ENCODE peak calls at places on chromosome 7, in nine cellular contexts. T, J, Z, K, R, M, A, F and C are unnamed samples. For H3K4me1, the result is how much of the 10 kb centered on the place peaks cover.

GRCh38 chr7:13197501-13197900 is 510.1 kb downstream of the ARL4A start:
- DNase-seq in F (no peak), R (no peak), T (no peak), M (peak), A (no peak), K (no peak), Z (no peak), J (peak), C (no peak)

GRCh38 chr7:51079494-51079893 is 237.1 kb downstream of the COBL start:
- DNase-seq in F (no peak), T (no peak), R (no peak), Z (no peak), M (no peak), J (no peak), A (no peak), K (no peak), C (no peak)

GRCh38 chr7:21922605-21923004 is 23.1 kb downstream of the CDCA7L start:
- DNase-seq in R (no peak), T (no peak), Z (no peak), K (no peak), J (no peak), A (no peak), M (no peak), F (no peak), C (no peak)

GRCh38 chr7:80869821-80870751 is 48.8 kb downstream of the SEMA3C start:
- DNase-seq in T (no peak), K (no peak), Z (no peak), F (no peak), R (no peak), J (no peak), A (no peak), M (no peak), C (no peak)

GRCh38 chr7:141915565-141915964 is 634 bp upstream of the OR9A4 start:
- DNase-seq in K (no peak), A (no peak), F (no peak), R (no peak), J (no peak), T (no peak), Z (no peak), M (no peak), C (no peak)

GRCh38 chr7:76998263-76998666 is 33.9 kb downstream of the SPDYE17 start:
- DNase-seq in F (no peak), K (no peak), R (no peak), M (no peak), Z (peak), J (no peak), T (no peak), A (no peak), C (no peak)

GRCh38 chr7:119472398-119473038 is 800.5 kb upstream of the KCND2 start:
- DNase-seq in M (no peak), Z (no peak), J (no peak), K (no peak), R (no peak), A (no peak), F (no peak), T (no peak), C (no peak)

GRCh38 chr7:30519122-30519521 is 14.5 kb upstream of the GGCT start:
- DNase-seq in F (no peak), J (no peak), K (no peak), A (no peak), R (no peak), Z (no peak), M (no peak), T (no peak), C (no peak)

GRCh38 chr7:130009848-130010688 is 41.1 kb downstream of the ZC3HC1 start:
- DNase-seq in K (no peak), F (peak), R (no peak), T (no peak), J (peak), A (peak), Z (no peak), M (peak), C (no peak)

GRCh38 chr7:12030116-12030515 is 181.0 kb upstream of the TMEM106B start:
- DNase-seq in Z (no peak), K (no peak), M (no peak), A (no peak), T (no peak), J (peak), F (no peak), R (no peak), C (no peak)

GRCh38 chr7:139620676-139621344 is 97.3 kb downstream of the CLEC2L start:
- DNase-seq in M (peak), R (peak), K (no peak), T (peak), J (peak), Z (no peak), A (peak), F (no peak), C (peak)

GRCh38 chr7:96977445-96977844 is 27.9 kb upstream of the DLX6 start:
- DNase-seq in M (no peak), J (no peak), Z (no peak), T (no peak), R (no peak), F (no peak), K (no peak), A (no peak), C (no peak)

GRCh38 chr7:24531255-24531654 is 42.0 kb upstream of the PALS2 start:
- DNase-seq in M (no peak), Z (no peak), K (no peak), J (no peak), F (no peak), R (no peak), T (no peak), A (no peak), C (no peak)

GRCh38 chr7:79837915-79838314 is 296.7 kb upstream of the GNAI1 start:
- DNase-seq in A (no peak), M (peak), R (no peak), K (no peak), T (no peak), Z (no peak), J (peak), F (no peak), C (no peak)

GRCh38 chr7:102264367-102264891 is 22.2 kb upstream of the SH2B2 start:
- DNase-seq in F (no peak), R (no peak), A (no peak), M (peak), Z (no peak), T (no peak), K (no peak), J (no peak), C (no peak)

GRCh38 chr7:113774182-113774807 is 144.5 kb downstream of the PPP1R3A start:
- DNase-seq in Z (no peak), J (peak), R (no peak), T (no peak), F (no peak), M (peak), K (no peak), A (no peak), C (no peak)

GRCh38 chr7:151248191-151249033 is at the start of gene SMARCD3:
- DNase-seq in Z (peak), R (no peak), T (peak), A (peak), F (peak), K (no peak), M (peak), J (peak), C (no peak)

GRCh38 chr7:125059861-125060456 is 130.3 kb upstream of the POT1 start:
- DNase-seq in Z (no peak), T (no peak), A (no peak), F (no peak), R (no peak), J (peak), M (peak), K (no peak), C (no peak)

GRCh38 chr7:16982640-16983103 is 100.9 kb upstream of the AGR3 start:
- DNase-seq in Z (no peak), A (no peak), K (no peak), J (peak), T (peak), F (no peak), R (no peak), M (peak), C (peak)

GRCh38 chr7:70589590-70589989 is 542.4 kb upstream of the GALNT17 start:
- DNase-seq in J (no peak), R (no peak), T (no peak), K (no peak), Z (no peak), M (no peak), A (no peak), F (no peak), C (no peak)

GRCh38 chr7:58087536-58088190 is 637.7 kb downstream of the ZNF716 start:
- DNase-seq in T (no peak), Z (no peak), J (no peak), R (no peak), K (peak), A (peak), M (no peak), F (peak), C (no peak)

GRCh38 chr7:130995252-130996081 is 261.5 kb upstream of the KLF14 start:
- DNase-seq in J (peak), K (no peak), A (no peak), M (no peak), F (no peak), R (no peak), Z (no peak), T (no peak), C (no peak)

GRCh38 chr7:149377386-149377785 is 83.5 kb downstream of the ZNF777 start:
- DNase-seq in A (no peak), K (no peak), R (no peak), F (no peak), J (no peak), Z (no peak), M (no peak), T (no peak), C (no peak)
- H3K4me1 ChIP-seq in A (under half), K (under half), R (under half), F (under half), J (under half), Z (under half), M (under half), T (under half), C (under half)

DNA sequence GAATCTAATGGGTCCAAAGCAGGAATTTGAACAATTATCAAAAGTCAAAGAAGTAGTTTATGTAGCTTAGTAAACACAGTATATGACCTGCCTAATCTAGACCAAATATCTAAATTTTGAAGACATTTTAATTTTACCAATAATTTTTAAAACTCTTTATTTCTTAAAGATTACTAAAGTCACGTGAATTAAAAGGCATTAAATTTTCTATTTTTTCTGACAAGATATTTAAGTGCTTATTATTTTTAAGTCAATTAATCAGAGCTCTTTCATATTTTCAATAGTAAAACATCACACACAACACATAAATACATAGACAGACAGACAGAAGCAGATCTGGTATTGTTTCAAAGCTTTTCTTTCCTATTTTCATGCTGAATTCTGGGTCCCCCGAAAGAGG is 89.5 kb downstream of the ZNF467 start:
- DNase-seq in T (no peak), J (no peak), M (no peak), F (no peak), R (no peak), A (no peak), K (no peak), Z (no peak), C (no peak)
- H3K4me1 ChIP-seq in T (under half), J (half or more), M (under half), F (under half), R (under half), A (under half), K (under half), Z (under half), C (under half)

DNA sequence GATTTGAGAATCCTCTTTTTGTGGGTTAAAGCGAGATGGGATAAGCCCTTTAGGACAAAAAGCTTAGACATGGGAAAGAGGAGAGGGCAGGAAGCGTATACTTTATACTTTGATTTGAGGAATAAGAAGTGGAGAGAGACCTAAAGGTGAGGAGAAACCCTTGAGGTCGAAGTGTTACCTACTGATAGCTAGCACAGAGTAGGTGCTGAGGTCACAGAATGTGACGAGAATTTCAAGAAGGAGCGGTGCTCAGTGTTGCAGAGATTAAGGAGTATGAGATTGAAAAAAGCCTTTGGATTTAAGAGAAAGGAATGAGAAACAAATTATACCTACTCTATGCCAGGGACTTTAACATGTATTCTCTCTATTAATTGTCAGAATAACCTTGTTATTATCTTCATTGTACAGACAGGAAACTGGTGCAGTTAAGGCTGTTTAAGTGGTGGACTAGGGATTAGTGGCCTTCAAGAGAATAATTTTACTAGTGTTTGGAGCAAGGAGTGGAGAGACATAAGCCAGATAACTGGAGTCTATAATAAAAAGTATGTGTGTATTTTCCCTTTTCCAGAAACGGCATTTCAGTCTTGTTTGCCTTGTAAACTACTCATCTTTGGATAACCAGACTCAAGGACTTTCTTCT is 8.8 kb downstream of the CAPZA2 start:
- DNase-seq in K (no peak), F (no peak), R (no peak), Z (no peak), A (no peak), M (no peak), T (no peak), J (no peak), C (no peak)
- H3K4me1 ChIP-seq in K (under half), F (half or more), R (under half), Z (under half), A (half or more), M (under half), T (half or more), J (under half), C (half or more)

GRCh38 chr7:103859699-103860098 is 129.8 kb downstream of the RELN start:
- DNase-seq in Z (no peak), M (no peak), R (no peak), A (no peak), T (no peak), K (no peak), F (no peak), J (no peak), C (no peak)
- H3K4me1 ChIP-seq in Z (under half), M (under half), R (under half), A (under half), T (under half), K (under half), F (under half), J (under half), C (under half)

GRCh38 chr7:2516194-2516555 is 3.4 kb upstream of the LFNG start:
- DNase-seq in R (no peak), F (no peak), Z (no peak), K (no peak), M (no peak), J (peak), A (no peak), T (no peak), C (no peak)

GRCh38 chr7:2513702-2514101 is 5.9 kb upstream of the LFNG start:
- DNase-seq in F (no peak), R (no peak), A (no peak), Z (no peak), K (no peak), J (no peak), T (no peak), M (no peak), C (no peak)

GRCh38 chr7:2517004-2517403 is 2.6 kb upstream of the LFNG start:
- DNase-seq in F (no peak), A (no peak), M (peak), T (no peak), Z (no peak), R (no peak), K (no peak), J (peak), C (no peak)

GRCh38 chr7:2514473-2515423 is 4.8 kb upstream of the LFNG start:
- DNase-seq in A (no peak), M (no peak), K (no peak), T (no peak), F (no peak), Z (no peak), R (no peak), J (no peak), C (no peak)

GRCh38 chr7:2515424-2516193 is 4.0 kb upstream of the LFNG start:
- DNase-seq in M (no peak), J (no peak), R (no peak), Z (no peak), T (no peak), A (no peak), K (no peak), F (no peak), C (no peak)
- H3K4me1 ChIP-seq in M (under half), J (under half), R (half or more), Z (under half), T (half or more), A (under half), K (under half), F (half or more), C (under half)

DNA sequence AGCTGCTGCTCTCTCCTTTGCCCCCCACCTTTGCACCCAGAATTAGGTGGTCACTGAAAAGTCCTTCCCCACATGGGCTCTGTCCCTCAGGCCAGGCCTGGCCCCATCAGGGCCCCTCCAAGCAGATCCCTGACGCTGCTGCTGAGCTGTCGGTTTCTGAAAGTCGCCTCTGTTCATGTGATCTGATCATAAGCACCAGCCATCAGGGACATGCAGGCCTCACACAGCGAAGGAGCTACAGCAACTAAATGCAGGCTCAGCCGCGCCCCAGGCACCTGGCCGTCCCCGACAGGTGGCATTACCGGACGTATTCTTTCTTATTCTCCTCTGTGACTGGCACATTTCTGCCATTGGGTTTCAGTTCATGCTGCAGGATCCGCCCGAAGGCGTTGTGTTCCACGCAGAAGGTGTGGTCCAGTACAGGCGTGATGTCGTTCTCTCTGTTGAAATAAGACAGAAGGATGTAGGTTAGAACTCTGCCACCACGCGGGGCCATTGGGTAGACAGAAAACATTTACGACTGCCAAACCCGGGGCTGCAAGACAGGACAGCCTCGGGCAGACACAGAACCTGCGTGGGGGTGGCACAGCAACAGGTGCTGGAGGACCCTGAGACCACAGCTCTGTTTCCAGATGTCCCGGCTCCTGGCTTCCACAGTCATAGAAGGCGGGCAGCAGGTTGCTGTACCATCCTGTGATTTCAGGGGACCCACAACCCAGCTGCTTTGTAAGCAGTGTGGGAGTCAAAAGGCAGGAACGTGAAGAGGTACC is 105.6 kb downstream of the SMURF1 start:
- DNase-seq in T (no peak), M (no peak), K (no peak), R (no peak), J (no peak), F (no peak), A (no peak), Z (no peak), C (no peak)
- H3K4me1 ChIP-seq in T (under half), M (under half), K (under half), R (under half), J (under half), F (under half), A (under half), Z (under half), C (under half)

GRCh38 chr7:87209295-87209924 is 10.1 kb downstream of the TMEM243 start:
- DNase-seq in Z (no peak), J (no peak), T (no peak), R (no peak), M (no peak), K (no peak), A (no peak), F (no peak), C (no peak)
- H3K4me1 ChIP-seq in Z (under half), J (under half), T (under half), R (half or more), M (under half), K (under half), A (under half), F (half or more), C (under half)

GRCh38 chr7:4711634-4712033 is 29.5 kb downstream of the FOXK1 start:
- DNase-seq in F (no peak), T (no peak), M (no peak), A (no peak), Z (no peak), J (no peak), K (no peak), R (no peak), C (no peak)

GRCh38 chr7:4713183-4713784 is 31.2 kb downstream of the FOXK1 start:
- DNase-seq in M (peak), T (no peak), A (no peak), K (no peak), Z (no peak), J (peak), F (no peak), R (no peak), C (no peak)

GRCh38 chr7:4712371-4713182 is 30.5 kb downstream of the FOXK1 start:
- DNase-seq in A (no peak), F (no peak), T (no peak), K (no peak), R (no peak), M (no peak), J (peak), Z (no peak), C (no peak)

GRCh38 chr7:4709187-4709586 is 27.1 kb downstream of the FOXK1 start:
- DNase-seq in A (no peak), M (no peak), J (no peak), R (no peak), Z (no peak), K (no peak), T (no peak), F (no peak), C (no peak)

GRCh38 chr7:4711093-4711492 is 29.0 kb downstream of the FOXK1 start:
- DNase-seq in R (no peak), Z (no peak), K (no peak), A (no peak), J (no peak), M (no peak), F (no peak), T (no peak), C (no peak)
- H3K4me1 ChIP-seq in R (under half), Z (under half), K (under half), A (under half), J (half or more), M (under half), F (half or more), T (under half), C (under half)